ENCODE peak calls at places on chromosomes 16 and 17, in five cellular contexts. N, I, S, U and G are unnamed samples.

GRCh38 chr17:76416447-76416846 is 32.0 kb downstream of the SPHK1 start:
- DNase-seq in N (no peak), I (no peak), S (no peak), U (no peak), G (no peak)

GRCh38 chr16:1054660-1055556 is 17.6 kb upstream of the SSTR5 start:
- DNase-seq in N (peak), I (peak), S (peak), U (peak), G (peak)

GRCh38 chr17:17300624-17301568 is 2.3 kb upstream of the NT5M start:
- DNase-seq in N (peak), I (peak), S (peak), U (peak), G (peak)

GRCh38 chr17:41919165-41919817 is 540 bp upstream of the ACLY start:
- DNase-seq in N (no peak), I (no peak), S (no peak), U (peak), G (no peak)

GRCh38 chr17:37770631-37771518 is 26.0 kb upstream of the HNF1B start:
- DNase-seq in N (peak), I (no peak), S (peak), U (peak), G (no peak)

GRCh38 chr16:11755022-11755760 is 12.5 kb upstream of the TXNDC11 start:
- DNase-seq in N (no peak), I (no peak), S (no peak), U (no peak), G (no peak)

GRCh38 chr17:64506576-64507417 is at the start of gene CEP95:
- DNase-seq in N (peak), I (peak), S (peak), U (peak), G (peak)

GRCh38 chr17:40345161-40346034 is 19.1 kb downstream of the GJD3 start:
- DNase-seq in N (peak), I (no peak), S (peak), U (peak), G (no peak)

GRCh38 chr17:70597774-70598173 is 428.4 kb downstream of the KCNJ2 start:
- DNase-seq in N (no peak), I (no peak), S (no peak), U (no peak), G (no peak)

GRCh38 chr17:19755392-19755791 is 7.3 kb upstream of the ALDH3A1 start:
- DNase-seq in N (no peak), I (no peak), S (no peak), U (peak), G (no peak)

GRCh38 chr16:80974649-80975376 is 31.9 kb downstream of the CMC2 start:
- DNase-seq in N (no peak), I (no peak), S (peak), U (no peak), G (no peak)

GRCh38 chr17:75487351-75488070 is 27.8 kb downstream of the CASKIN2 start:
- DNase-seq in N (no peak), I (peak), S (peak), U (peak), G (peak)

GRCh38 chr17:39722965-39723848 is 7.1 kb downstream of the MIEN1 start:
- DNase-seq in N (no peak), I (no peak), S (no peak), U (peak), G (no peak)

GRCh38 chr17:19284005-19284959 is 47.1 kb downstream of the EPN2 start:
- DNase-seq in N (no peak), I (peak), S (no peak), U (no peak), G (peak)

GRCh38 chr17:31650756-31651520 is 208.1 kb downstream of the COPRS start:
- DNase-seq in N (no peak), I (no peak), S (no peak), U (no peak), G (no peak)

GRCh38 chr17:39927928-39928867 is 666 bp downstream of the LRRC3C start:
- DNase-seq in N (peak), I (no peak), S (peak), U (peak), G (peak)

GRCh38 chr16:55155815-55156214 is 168.2 kb upstream of the IRX6 start:
- DNase-seq in N (no peak), I (no peak), S (no peak), U (no peak), G (no peak)
- TF ChIP-seq CTCF in N (no peak), I (no peak), S (no peak), U (no peak), G (no peak)

DNA sequence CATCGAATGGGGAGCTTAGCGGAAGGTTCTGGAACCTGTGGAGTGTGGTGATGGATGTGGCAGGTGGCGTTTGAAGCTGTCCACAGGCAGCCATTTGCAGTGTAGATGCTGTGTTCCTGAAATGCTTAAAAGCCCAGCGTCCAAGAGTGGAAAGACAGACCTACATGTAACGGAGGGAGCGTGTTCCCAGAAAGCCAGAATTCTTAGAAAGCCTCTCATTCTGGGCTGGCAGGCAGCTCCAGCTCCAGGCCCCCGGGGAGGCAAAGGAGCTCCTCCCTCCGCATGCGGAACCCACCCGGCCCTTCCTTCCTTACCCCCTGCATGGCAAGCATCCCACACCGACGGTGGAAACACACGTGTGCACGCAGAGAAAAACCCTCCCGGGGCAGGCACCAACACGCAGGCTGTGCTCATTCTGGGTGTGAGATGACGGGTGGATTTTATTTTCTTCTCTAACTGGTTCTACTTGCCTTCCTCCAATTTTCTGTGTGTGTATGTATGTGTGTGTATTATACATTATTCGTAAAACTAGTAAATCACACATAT is 22.0 kb downstream of the CARD14 start:
- DNase-seq in N (peak), I (no peak), S (no peak), U (no peak), G (no peak)
- TF ChIP-seq CTCF in N (no peak), I (no peak), S (no peak), U (no peak), G (no peak)

DNA sequence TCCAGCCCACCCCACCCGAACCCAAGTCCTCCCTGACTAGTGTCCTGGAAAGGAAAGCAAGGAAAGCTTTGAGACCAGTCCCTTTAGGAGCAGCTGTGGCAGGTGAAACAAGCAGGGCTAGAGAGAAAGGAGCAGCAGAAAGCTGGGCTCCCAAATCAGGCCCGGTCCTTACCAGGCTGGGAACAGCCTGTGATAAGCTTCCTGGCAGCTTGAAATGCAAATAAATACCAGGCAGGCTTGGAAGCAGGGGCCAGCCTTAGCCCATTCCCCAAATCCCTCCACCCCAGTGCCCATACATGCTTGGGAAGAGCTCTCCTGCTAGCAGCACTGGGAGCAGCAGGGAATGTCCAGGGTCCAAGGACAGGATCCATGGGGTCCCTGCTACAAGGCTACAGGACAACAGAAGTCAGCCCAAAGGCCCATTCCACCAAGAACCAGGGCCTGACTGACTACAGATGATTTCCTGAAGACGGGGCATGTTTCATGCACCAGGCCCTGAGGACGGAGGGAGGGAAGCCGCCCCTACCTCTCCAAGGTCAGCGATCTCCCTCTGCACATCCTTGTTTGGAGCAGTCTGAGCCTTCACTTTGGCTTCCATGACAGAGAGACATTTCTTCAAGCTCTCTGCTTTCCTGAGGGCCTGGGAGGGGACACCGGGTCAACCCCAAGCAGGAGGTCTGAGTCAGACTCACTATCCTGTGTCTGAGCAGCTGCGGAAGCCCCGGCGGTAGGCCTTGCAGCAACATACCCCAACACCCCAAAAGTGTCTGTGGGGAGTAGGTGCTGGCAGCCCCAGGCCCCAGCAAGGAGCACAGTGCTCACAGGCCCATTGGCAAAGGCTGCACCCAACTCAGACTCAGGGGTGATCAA is 2.6 kb upstream of the EXOSC6 start:
- DNase-seq in N (no peak), I (no peak), S (no peak), U (no peak), G (no peak)
- TF ChIP-seq CTCF in N (no peak), I (no peak), S (no peak), U (no peak), G (no peak)

DNA sequence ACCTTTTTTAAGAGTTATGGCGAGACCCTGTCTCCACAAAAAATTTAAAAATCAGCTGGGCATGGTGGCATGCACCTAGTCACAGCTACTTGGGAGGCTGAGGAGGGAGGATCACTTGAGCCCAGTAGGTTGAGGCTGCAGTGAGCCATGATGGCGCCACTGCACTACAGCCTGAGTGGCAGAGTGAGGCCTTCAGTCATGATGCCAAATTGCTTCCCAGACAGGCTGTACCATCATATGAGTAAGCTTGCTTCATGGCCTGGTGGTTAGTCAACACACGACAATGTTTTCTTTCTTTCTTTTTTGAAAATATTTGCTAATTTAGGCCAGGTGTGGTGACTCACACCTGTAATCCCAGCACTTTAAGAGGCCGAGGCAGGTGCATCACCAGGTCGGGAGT is 12.5 kb downstream of the NTAN1 start:
- DNase-seq in N (no peak), I (no peak), S (no peak), U (no peak), G (no peak)
- TF ChIP-seq CTCF in N (no peak), I (no peak), S (no peak), U (no peak), G (no peak)

DNA sequence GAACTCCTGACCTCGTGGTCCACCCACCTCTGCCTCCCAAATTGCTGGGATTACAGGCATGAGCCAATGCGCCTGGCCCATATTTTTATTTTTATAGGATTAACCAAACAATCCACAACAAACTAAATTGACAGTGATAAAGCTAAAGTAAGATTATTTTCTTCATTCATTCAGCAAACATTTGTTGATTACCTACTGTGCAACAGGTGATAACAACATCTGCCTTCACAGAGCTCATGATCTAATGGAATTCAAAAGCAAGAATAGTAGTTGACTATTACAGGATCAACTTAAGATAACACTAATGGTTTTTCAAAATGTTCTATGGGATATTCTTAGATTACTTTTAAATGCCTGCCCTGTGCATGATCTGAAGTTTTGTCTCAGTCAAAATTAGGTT is 37.8 kb downstream of the NQO1 start:
- DNase-seq in N (no peak), I (no peak), S (no peak), U (no peak), G (no peak)
- TF ChIP-seq CTCF in N (no peak), I (no peak), S (no peak), U (no peak), G (no peak)

GRCh38 chr17:81641825-81642489 is 5.0 kb downstream of the TSPAN10 start:
- DNase-seq in N (no peak), I (no peak), S (peak), U (no peak), G (no peak)
- TF ChIP-seq CTCF in N (no peak), I (no peak), S (no peak), U (no peak), G (no peak)

DNA sequence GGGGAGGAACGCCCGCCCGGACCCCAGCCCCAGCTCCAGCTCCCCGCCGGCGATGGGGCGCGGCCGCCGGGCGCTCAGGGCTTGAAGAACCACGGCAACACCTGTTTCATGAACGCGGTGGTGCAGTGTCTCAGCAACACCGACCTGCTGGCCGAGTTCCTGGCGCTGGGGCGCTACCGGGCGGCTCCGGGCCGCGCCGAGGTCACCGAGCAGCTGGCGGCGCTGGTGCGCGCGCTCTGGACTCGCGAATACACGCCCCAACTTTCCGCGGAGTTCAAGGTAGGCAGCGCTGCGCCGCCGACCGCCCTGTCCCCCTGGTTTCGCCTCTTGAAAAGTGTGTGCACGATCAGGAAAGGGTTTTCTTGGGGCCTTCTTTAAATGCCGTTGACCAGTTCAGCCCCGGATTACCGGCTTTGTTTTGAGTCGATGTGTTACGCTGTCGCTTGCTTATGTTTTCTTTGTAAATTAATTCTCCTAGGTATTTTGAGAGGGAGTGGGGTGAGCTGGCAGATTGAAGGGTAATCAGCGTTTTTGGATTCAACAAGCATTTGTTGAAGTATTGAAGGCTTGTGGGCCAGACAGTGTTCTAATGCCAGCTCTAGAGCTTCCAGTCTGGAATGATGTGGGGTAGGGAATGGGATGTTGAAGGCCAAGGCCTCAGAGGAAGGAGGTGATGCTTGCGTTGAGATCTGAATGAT is 690 bp downstream of the USP43 start:
- DNase-seq in N (peak), I (peak), S (no peak), U (peak), G (peak)
- TF ChIP-seq CTCF in N (no peak), I (no peak), S (no peak), U (no peak), G (peak)

GRCh38 chr17:27588354-27588753 is 42.6 kb upstream of the LGALS9 start:
- DNase-seq in N (no peak), I (no peak), S (no peak), U (no peak), G (no peak)

GRCh38 chr17:27585153-27585681 is 45.8 kb upstream of the LGALS9 start:
- DNase-seq in N (no peak), I (peak), S (peak), U (no peak), G (peak)

GRCh38 chr17:27582696-27583095 is 48.3 kb upstream of the LGALS9 start:
- DNase-seq in N (no peak), I (no peak), S (no peak), U (no peak), G (no peak)

GRCh38 chr17:27585792-27586191 is 45.2 kb upstream of the LGALS9 start:
- DNase-seq in N (no peak), I (no peak), S (no peak), U (no peak), G (no peak)

GRCh38 chr17:27586203-27586701 is 44.7 kb upstream of the LGALS9 start:
- DNase-seq in N (no peak), I (no peak), S (peak), U (no peak), G (no peak)
- TF ChIP-seq CTCF in N (no peak), I (no peak), S (no peak), U (no peak), G (no peak)